ENCODE peak calls at places on chromosomes 7 and 10, in nine cellular contexts. E is transverse colon, A is breast epithelium, P is K562, J is esophagus squamous epithelium, G is HCT116, L is suprapubic skin, Z is gastrocnemius medialis, M is spleen. O is an unnamed sample.

GRCh38 chr7:69656890-69657289 is 58.6 kb downstream of the AUTS2 start:
- DNase-seq in E (no peak), A (no peak), P (no peak), J (no peak), G (no peak), L (peak), Z (peak), M (no peak), O (peak)

GRCh38 chr7:148698397-148699023 is at the start of gene CUL1:
- DNase-seq in E (peak), A (peak), P (peak), J (peak), G (peak), L (peak), Z (peak), M (peak), O (peak)

GRCh38 chr10:234708-235406 is 99.6 kb downstream of the ZMYND11 start:
- DNase-seq in E (no peak), A (no peak), P (no peak), J (no peak), G (no peak), L (no peak), Z (no peak), M (no peak), O (no peak)

GRCh38 chr10:70906953-70907618 is 18.7 kb upstream of the PCBD1 start:
- DNase-seq in E (peak), A (no peak), P (no peak), J (no peak), G (no peak), L (no peak), Z (no peak), M (peak), O (peak)

GRCh38 chr7:128053023-128053422 is 21.8 kb upstream of the LRRC4 start:
- DNase-seq in E (no peak), A (no peak), P (peak), J (no peak), G (no peak), L (no peak), Z (no peak), M (no peak), O (no peak)

GRCh38 chr10:87923233-87923632 is 59.8 kb downstream of the PTEN start:
- DNase-seq in E (no peak), A (no peak), P (no peak), J (no peak), G (no peak), L (no peak), Z (no peak), M (no peak), O (no peak)

GRCh38 chr10:95480901-95481491 is 80.2 kb downstream of the SORBS1 start:
- DNase-seq in E (no peak), A (no peak), P (no peak), J (no peak), G (no peak), L (no peak), Z (no peak), M (no peak), O (no peak)

GRCh38 chr7:1804310-1804709 is 134.2 kb downstream of the ELFN1 start:
- DNase-seq in E (no peak), A (no peak), P (no peak), J (no peak), G (no peak), L (peak), Z (no peak), M (peak), O (no peak)

GRCh38 chr7:81769891-81770818 is at the start of gene HGF:
- DNase-seq in E (peak), A (peak), P (no peak), J (peak), G (no peak), L (peak), Z (peak), M (peak), O (peak)

GRCh38 chr10:99612167-99612831 is 7.9 kb downstream of the SLC25A28 start:
- DNase-seq in E (peak), A (no peak), P (peak), J (no peak), G (peak), L (no peak), Z (no peak), M (no peak), O (no peak)

GRCh38 chr7:2353650-2354172 is 916 bp upstream of the EIF3B start:
- DNase-seq in E (peak), A (peak), P (peak), J (peak), G (peak), L (peak), Z (peak), M (peak), O (peak)

GRCh38 chr10:25498645-25499044 is 323.8 kb downstream of the GPR158 start:
- DNase-seq in E (no peak), A (no peak), P (no peak), J (no peak), G (no peak), L (no peak), Z (no peak), M (no peak), O (no peak)

GRCh38 chr7:27046854-27047549 is 48.8 kb downstream of the HOXA1 start:
- DNase-seq in E (no peak), A (no peak), P (no peak), J (no peak), G (peak), L (no peak), Z (no peak), M (no peak), O (no peak)

GRCh38 chr7:99737726-99738125 is 2.7 kb upstream of the CYP3A7 start:
- DNase-seq in E (no peak), A (no peak), P (no peak), J (no peak), G (no peak), L (no peak), Z (no peak), M (no peak), O (no peak)

GRCh38 chr10:57472823-57473619 is 794.7 kb downstream of the IPMK start:
- DNase-seq in E (no peak), A (no peak), P (no peak), J (no peak), G (no peak), L (no peak), Z (no peak), M (no peak), O (no peak)

GRCh38 chr7:73343671-73344380 is 15.9 kb downstream of the FKBP6 start:
- DNase-seq in E (no peak), A (no peak), P (no peak), J (no peak), G (no peak), L (no peak), Z (no peak), M (no peak), O (no peak)

GRCh38 chr10:1274098-1274745 is 218.0 kb downstream of the WDR37 start:
- DNase-seq in E (no peak), A (no peak), P (no peak), J (no peak), G (no peak), L (no peak), Z (no peak), M (no peak), O (no peak)

GRCh38 chr10:44180321-44181154 is 204.4 kb downstream of the CXCL12 start:
- DNase-seq in E (no peak), A (no peak), P (no peak), J (no peak), G (no peak), L (peak), Z (peak), M (no peak), O (no peak)

GRCh38 chr7:64465551-64465950 is 97.3 kb downstream of the ZNF680 start:
- DNase-seq in E (no peak), A (no peak), P (no peak), J (no peak), G (no peak), L (no peak), Z (no peak), M (no peak), O (no peak)

GRCh38 chr10:120415709-120416330 is 41.2 kb upstream of the PLPP4 start:
- DNase-seq in E (no peak), A (no peak), P (no peak), J (no peak), G (no peak), L (no peak), Z (no peak), M (no peak), O (no peak)

GRCh38 chr7:106604303-106604918 is 56.5 kb downstream of the CCDC71L start:
- DNase-seq in E (no peak), A (no peak), P (no peak), J (no peak), G (no peak), L (no peak), Z (no peak), M (no peak), O (no peak)

GRCh38 chr7:37277513-37277912 is 171.2 kb downstream of the ELMO1 start:
- DNase-seq in E (no peak), A (no peak), P (no peak), J (no peak), G (no peak), L (no peak), Z (no peak), M (no peak), O (no peak)

GRCh38 chr7:140541513-140542192 is 62.3 kb upstream of the MKRN1 start:
- DNase-seq in E (peak), A (no peak), P (no peak), J (no peak), G (peak), L (no peak), Z (peak), M (peak), O (peak)

GRCh38 chr10:99905971-99906370 is 103.8 kb downstream of the DNMBP start:
- DNase-seq in E (no peak), A (no peak), P (no peak), J (no peak), G (no peak), L (no peak), Z (no peak), M (no peak), O (no peak)

GRCh38 chr7:87598234-87599009 is 2.3 kb downstream of the ABCB1 start:
- DNase-seq in E (no peak), A (no peak), P (no peak), J (no peak), G (no peak), L (no peak), Z (no peak), M (no peak), O (no peak)

GRCh38 chr7:127896683-127897082 is 134.6 kb downstream of the LRRC4 start:
- DNase-seq in E (no peak), A (no peak), P (no peak), J (no peak), G (no peak), L (no peak), Z (no peak), M (no peak), O (no peak)

GRCh38 chr7:919114-919442 is 35.4 kb downstream of the ADAP1 start:
- DNase-seq in E (peak), A (peak), P (no peak), J (no peak), G (no peak), L (peak), Z (no peak), M (peak), O (no peak)

GRCh38 chr7:12007591-12007990 is 175.6 kb upstream of the THSD7A start:
- DNase-seq in E (no peak), A (no peak), P (no peak), J (no peak), G (no peak), L (no peak), Z (no peak), M (no peak), O (no peak)

GRCh38 chr7:125436220-125436619 is 506.6 kb upstream of the POT1 start:
- DNase-seq in E (no peak), A (no peak), P (no peak), J (no peak), G (no peak), L (no peak), Z (no peak), M (no peak), O (no peak)

GRCh38 chr10:13346912-13347234 is 1.2 kb downstream of the SEPHS1 start:
- DNase-seq in E (no peak), A (no peak), P (no peak), J (no peak), G (no peak), L (no peak), Z (no peak), M (no peak), O (no peak)

GRCh38 chr7:373818-374705 is 84.1 kb downstream of the FOXL3 start:
- DNase-seq in E (peak), A (peak), P (no peak), J (no peak), G (no peak), L (peak), Z (no peak), M (no peak), O (peak)

GRCh38 chr10:90849956-90850749 is 7.7 kb downstream of the HTR7 start:
- DNase-seq in E (no peak), A (no peak), P (no peak), J (no peak), G (no peak), L (no peak), Z (no peak), M (no peak), O (no peak)

GRCh38 chr7:14018751-14019150 is 29.3 kb upstream of the ETV1 start:
- DNase-seq in E (no peak), A (no peak), P (no peak), J (no peak), G (no peak), L (no peak), Z (no peak), M (no peak), O (no peak)

GRCh38 chr10:75765705-75766104 is 334.3 kb downstream of the LRMDA start:
- DNase-seq in E (no peak), A (no peak), P (no peak), J (no peak), G (no peak), L (no peak), Z (no peak), M (no peak), O (no peak)

GRCh38 chr7:65840446-65840845 is 32.4 kb upstream of the VKORC1L1 start:
- DNase-seq in E (no peak), A (no peak), P (no peak), J (no peak), G (peak), L (no peak), Z (no peak), M (no peak), O (no peak)

GRCh38 chr10:77619964-77620703 is 17.5 kb downstream of the KCNMA1 start:
- DNase-seq in E (no peak), A (no peak), P (no peak), J (no peak), G (no peak), L (no peak), Z (no peak), M (no peak), O (no peak)

GRCh38 chr7:127858091-127858914 is 172.9 kb downstream of the LRRC4 start:
- DNase-seq in E (no peak), A (no peak), P (no peak), J (no peak), G (no peak), L (no peak), Z (no peak), M (no peak), O (no peak)

DNA sequence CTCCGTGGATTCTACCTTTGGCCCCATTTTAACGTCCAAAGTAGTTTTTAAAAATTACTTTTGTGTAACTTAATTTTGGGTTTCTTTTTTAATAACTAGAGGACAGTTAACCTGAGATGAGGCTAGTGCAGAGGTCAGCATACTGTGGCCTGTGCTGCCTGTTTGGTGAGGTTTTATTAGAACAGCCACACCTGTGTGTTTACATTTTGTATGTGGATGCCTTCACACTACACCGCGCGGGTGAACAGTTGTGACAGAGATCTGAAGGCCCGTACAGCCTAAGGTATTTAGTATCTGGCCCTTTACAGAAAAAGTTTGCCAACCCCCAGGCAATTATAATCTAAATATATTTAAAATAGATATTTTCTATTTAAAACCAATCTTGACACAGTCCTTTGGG is 46.9 kb downstream of the STK17A start:
- DNase-seq in E (no peak), A (no peak), P (no peak), J (no peak), G (no peak), L (no peak), Z (no peak), M (no peak), O (no peak)
- TF ChIP-seq POLR2A in E (no peak), A (no peak), P (no peak), J (no peak), G (no peak), L (no peak), Z (no peak), M (no peak), O (no peak)

DNA sequence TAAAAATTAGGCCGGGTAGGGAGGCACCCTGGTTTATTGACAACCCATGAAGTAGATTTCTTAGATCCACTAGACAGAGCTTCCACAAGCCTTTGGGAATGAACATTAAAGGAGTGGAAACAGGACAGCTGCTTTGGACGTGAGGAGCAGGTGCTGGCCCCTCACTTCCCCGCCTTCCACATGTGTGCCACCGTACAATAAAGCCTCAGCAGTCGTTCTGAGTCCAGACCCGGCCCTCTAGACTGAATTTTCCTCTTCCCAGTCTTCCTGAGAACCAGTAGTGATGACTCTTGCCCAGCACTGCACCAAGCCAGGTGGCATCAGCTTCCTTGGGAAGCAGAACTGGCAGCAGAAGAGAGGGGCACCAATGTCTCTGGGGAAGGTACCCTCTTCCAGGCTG is 282.4 kb downstream of the CELF2 start:
- DNase-seq in E (no peak), A (no peak), P (no peak), J (no peak), G (no peak), L (no peak), Z (no peak), M (no peak), O (no peak)
- TF ChIP-seq POLR2A in E (no peak), A (no peak), P (no peak), J (no peak), G (no peak), L (no peak), Z (no peak), M (no peak), O (no peak)

GRCh38 chr10:100970914-100971811 is 1.9 kb downstream of the SEMA4G start:
- DNase-seq in E (peak), A (no peak), P (no peak), J (no peak), G (no peak), L (peak), Z (no peak), M (peak), O (no peak)
- TF ChIP-seq POLR2A in E (peak), A (no peak), P (no peak), J (no peak), G (no peak), L (no peak), Z (no peak), M (no peak), O (no peak)

GRCh38 chr10:102916173-102916572 is 1.9 kb upstream of the CNNM2 start:
- DNase-seq in E (no peak), A (no peak), P (no peak), J (no peak), G (no peak), L (no peak), Z (no peak), M (no peak), O (no peak)

GRCh38 chr10:102917962-102918816 is at the start of gene CNNM2:
- DNase-seq in E (peak), A (peak), P (peak), J (peak), G (peak), L (peak), Z (peak), M (peak), O (peak)

GRCh38 chr10:102918817-102919236 is 733 bp downstream of the CNNM2 start:
- DNase-seq in E (peak), A (no peak), P (peak), J (no peak), G (no peak), L (no peak), Z (no peak), M (peak), O (peak)

GRCh38 chr10:102919237-102919959 is 1.3 kb downstream of the CNNM2 start:
- DNase-seq in E (peak), A (peak), P (peak), J (no peak), G (no peak), L (peak), Z (peak), M (peak), O (peak)

GRCh38 chr10:102917314-102917961 is 656 bp upstream of the CNNM2 start:
- DNase-seq in E (peak), A (peak), P (peak), J (peak), G (peak), L (peak), Z (peak), M (peak), O (peak)
- TF ChIP-seq POLR2A in E (no peak), A (no peak), P (no peak), J (no peak), G (no peak), L (no peak), Z (peak), M (no peak), O (no peak)

GRCh38 chr7:76303057-76303828 is 770 bp downstream of the HSPB1 start:
- DNase-seq in E (peak), A (peak), P (peak), J (no peak), G (peak), L (peak), Z (peak), M (peak), O (peak)
- TF ChIP-seq POLR2A in E (no peak), A (peak), P (peak), J (peak), G (no peak), L (no peak), Z (peak), M (no peak), O (peak)

DNA sequence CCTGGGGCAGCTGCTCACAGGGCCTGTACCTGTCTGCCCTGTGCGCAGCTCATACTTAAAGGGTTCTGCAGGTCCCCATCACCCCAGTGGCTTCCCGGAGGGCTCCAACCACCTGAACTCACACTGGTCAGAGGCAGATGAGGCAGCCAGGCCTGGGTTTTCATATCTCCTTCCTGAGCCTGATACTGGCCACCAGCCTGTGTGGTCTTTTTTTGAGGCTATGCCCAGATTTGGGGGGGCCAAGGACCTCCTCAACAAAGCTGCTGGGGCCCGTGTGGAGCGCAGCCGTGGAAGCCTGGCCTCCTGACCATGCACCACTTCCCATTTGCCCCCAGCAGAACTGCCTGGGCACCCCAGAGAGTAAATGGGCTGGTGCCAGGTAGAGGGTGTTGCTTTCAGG is 25.7 kb downstream of the PNLIPRP2 start:
- DNase-seq in E (no peak), A (no peak), P (no peak), J (no peak), G (no peak), L (no peak), Z (no peak), M (no peak), O (no peak)
- TF ChIP-seq POLR2A in E (no peak), A (no peak), P (no peak), J (no peak), G (no peak), L (no peak), Z (no peak), M (no peak), O (no peak)

GRCh38 chr7:44490351-44491200 is at the start of gene NUDCD3:
- DNase-seq in E (peak), A (peak), P (peak), J (peak), G (peak), L (peak), Z (peak), M (peak), O (peak)
- TF ChIP-seq POLR2A in E (peak), A (no peak), P (peak), J (no peak), G (peak), L (no peak), Z (peak), M (peak), O (peak)